ENCODE peak calls at places on chromosomes 16 and 17, in ten cellular contexts. One of them, this sample, is unnamed.
A peak's percentile ranks its signal among the peaks of the same experiment; 100 is the strongest.

GRCh38 chr17:9668532-9668931 is 23.2 kb downstream of the USP43 start:
- DNase-seq in NCI-H1436: no peak
- DNase-seq in keratinocyte: no peak
- DNase-seq in HTR-8/SVneo: peak; percentile 33
- DNase-seq in NB4: peak; percentile 25
- DNase-seq in activated naive CD4-positive, alpha-beta T cell treated with Interleukin-2 at 50 U/mL for 16 hours: no peak
- DNase-seq in fibroblast of lung: no peak
- DNase-seq in NCI-H2081: no peak
- DNase-seq in stimulated activated CD8-positive, alpha-beta memory T cell treated with anti-CD3 and anti-CD28 coated beads, Interleukin-2, amount 100 ng/mL, for 48 hours: no peak
- DNase-seq in H54: peak; percentile 49
- DNase-seq in this sample: no peak

GRCh38 chr16:31135535-31136286 is at the start of gene PRSS8:
- DNase-seq in H54: no peak
- DNase-seq in HTR-8/SVneo: no peak
- DNase-seq in stimulated activated CD8-positive, alpha-beta memory T cell treated with anti-CD3 and anti-CD28 coated beads, Interleukin-2, amount 100 ng/mL, for 48 hours: no peak
- DNase-seq in NCI-H2081: no peak
- DNase-seq in NB4: no peak
- DNase-seq in keratinocyte: peak; percentile 78
- DNase-seq in fibroblast of lung: no peak
- DNase-seq in NCI-H1436: peak; percentile 29
- DNase-seq in activated naive CD4-positive, alpha-beta T cell treated with Interleukin-2 at 50 U/mL for 16 hours: no peak
- DNase-seq in this sample: no peak

GRCh38 chr17:51733166-51733565 is 425.3 kb downstream of the CA10 start:
- DNase-seq in fibroblast of lung: no peak
- DNase-seq in keratinocyte: no peak
- DNase-seq in stimulated activated CD8-positive, alpha-beta memory T cell treated with anti-CD3 and anti-CD28 coated beads, Interleukin-2, amount 100 ng/mL, for 48 hours: no peak
- DNase-seq in NCI-H2081: no peak
- DNase-seq in activated naive CD4-positive, alpha-beta T cell treated with Interleukin-2 at 50 U/mL for 16 hours: no peak
- DNase-seq in NB4: no peak
- DNase-seq in NCI-H1436: no peak
- DNase-seq in H54: no peak
- DNase-seq in HTR-8/SVneo: no peak
- DNase-seq in this sample: no peak

GRCh38 chr16:67283039-67283825 is 3.9 kb downstream of the PLEKHG4 start:
- DNase-seq in stimulated activated CD8-positive, alpha-beta memory T cell treated with anti-CD3 and anti-CD28 coated beads, Interleukin-2, amount 100 ng/mL, for 48 hours: no peak
- DNase-seq in H54: peak; percentile 76
- DNase-seq in NCI-H1436: no peak
- DNase-seq in activated naive CD4-positive, alpha-beta T cell treated with Interleukin-2 at 50 U/mL for 16 hours: no peak
- DNase-seq in NB4: peak; percentile 41
- DNase-seq in keratinocyte: no peak
- DNase-seq in NCI-H2081: no peak
- DNase-seq in fibroblast of lung: no peak
- DNase-seq in HTR-8/SVneo: no peak
- DNase-seq in this sample: no peak

GRCh38 chr17:4607261-4607731 is 23.0 kb downstream of the SMTNL2 start:
- DNase-seq in NCI-H2081: no peak
- DNase-seq in NCI-H1436: no peak
- DNase-seq in fibroblast of lung: no peak
- DNase-seq in H54: no peak
- DNase-seq in stimulated activated CD8-positive, alpha-beta memory T cell treated with anti-CD3 and anti-CD28 coated beads, Interleukin-2, amount 100 ng/mL, for 48 hours: no peak
- DNase-seq in keratinocyte: no peak
- DNase-seq in activated naive CD4-positive, alpha-beta T cell treated with Interleukin-2 at 50 U/mL for 16 hours: no peak
- DNase-seq in HTR-8/SVneo: no peak
- DNase-seq in NB4: no peak
- DNase-seq in this sample: no peak

GRCh38 chr17:34499576-34499975 is 79.8 kb upstream of the TMEM132E start:
- DNase-seq in NB4: peak; percentile 66
- DNase-seq in H54: peak; percentile 6
- DNase-seq in activated naive CD4-positive, alpha-beta T cell treated with Interleukin-2 at 50 U/mL for 16 hours: no peak
- DNase-seq in keratinocyte: peak; percentile 5
- DNase-seq in fibroblast of lung: peak; percentile 9
- DNase-seq in NCI-H1436: no peak
- DNase-seq in HTR-8/SVneo: peak; percentile 13
- DNase-seq in NCI-H2081: no peak
- DNase-seq in stimulated activated CD8-positive, alpha-beta memory T cell treated with anti-CD3 and anti-CD28 coated beads, Interleukin-2, amount 100 ng/mL, for 48 hours: no peak
- DNase-seq in this sample: no peak

GRCh38 chr16:48124266-48124665 is 31.5 kb downstream of the ABCC12 start:
- DNase-seq in NB4: no peak
- DNase-seq in fibroblast of lung: no peak
- DNase-seq in H54: no peak
- DNase-seq in HTR-8/SVneo: no peak
- DNase-seq in NCI-H2081: no peak
- DNase-seq in activated naive CD4-positive, alpha-beta T cell treated with Interleukin-2 at 50 U/mL for 16 hours: no peak
- DNase-seq in stimulated activated CD8-positive, alpha-beta memory T cell treated with anti-CD3 and anti-CD28 coated beads, Interleukin-2, amount 100 ng/mL, for 48 hours: no peak
- DNase-seq in NCI-H1436: no peak
- DNase-seq in keratinocyte: no peak
- DNase-seq in this sample: no peak

GRCh38 chr17:50365649-50366393 is 7.2 kb downstream of the MRPL27 start:
- DNase-seq in HTR-8/SVneo: no peak
- DNase-seq in NCI-H2081: no peak
- DNase-seq in activated naive CD4-positive, alpha-beta T cell treated with Interleukin-2 at 50 U/mL for 16 hours: no peak
- DNase-seq in NCI-H1436: no peak
- DNase-seq in keratinocyte: no peak
- DNase-seq in stimulated activated CD8-positive, alpha-beta memory T cell treated with anti-CD3 and anti-CD28 coated beads, Interleukin-2, amount 100 ng/mL, for 48 hours: no peak
- DNase-seq in H54: no peak
- DNase-seq in fibroblast of lung: no peak
- DNase-seq in NB4: no peak
- DNase-seq in this sample: no peak

GRCh38 chr16:58455750-58456149 is 44.2 kb upstream of the NDRG4 start:
- DNase-seq in NCI-H1436: no peak
- DNase-seq in keratinocyte: no peak
- DNase-seq in fibroblast of lung: no peak
- DNase-seq in activated naive CD4-positive, alpha-beta T cell treated with Interleukin-2 at 50 U/mL for 16 hours: no peak
- DNase-seq in NCI-H2081: no peak
- DNase-seq in NB4: no peak
- DNase-seq in H54: no peak
- DNase-seq in HTR-8/SVneo: no peak
- DNase-seq in stimulated activated CD8-positive, alpha-beta memory T cell treated with anti-CD3 and anti-CD28 coated beads, Interleukin-2, amount 100 ng/mL, for 48 hours: no peak
- DNase-seq in this sample: no peak

GRCh38 chr16:59601452-59601851 is 867.3 kb upstream of the GOT2 start:
- DNase-seq in activated naive CD4-positive, alpha-beta T cell treated with Interleukin-2 at 50 U/mL for 16 hours: no peak
- DNase-seq in stimulated activated CD8-positive, alpha-beta memory T cell treated with anti-CD3 and anti-CD28 coated beads, Interleukin-2, amount 100 ng/mL, for 48 hours: no peak
- DNase-seq in NCI-H1436: no peak
- DNase-seq in HTR-8/SVneo: no peak
- DNase-seq in keratinocyte: no peak
- DNase-seq in H54: no peak
- DNase-seq in NCI-H2081: no peak
- DNase-seq in NB4: no peak
- DNase-seq in fibroblast of lung: no peak
- DNase-seq in this sample: no peak

GRCh38 chr17:13943859-13944258 is 125.4 kb upstream of the COX10 start:
- DNase-seq in NCI-H1436: no peak
- DNase-seq in H54: no peak
- DNase-seq in keratinocyte: no peak
- DNase-seq in fibroblast of lung: no peak
- DNase-seq in activated naive CD4-positive, alpha-beta T cell treated with Interleukin-2 at 50 U/mL for 16 hours: no peak
- DNase-seq in NCI-H2081: no peak
- DNase-seq in NB4: no peak
- DNase-seq in HTR-8/SVneo: no peak
- DNase-seq in stimulated activated CD8-positive, alpha-beta memory T cell treated with anti-CD3 and anti-CD28 coated beads, Interleukin-2, amount 100 ng/mL, for 48 hours: no peak
- DNase-seq in this sample: no peak

GRCh38 chr16:23807028-23807427 is 28.8 kb upstream of the PRKCB start:
- DNase-seq in stimulated activated CD8-positive, alpha-beta memory T cell treated with anti-CD3 and anti-CD28 coated beads, Interleukin-2, amount 100 ng/mL, for 48 hours: no peak
- DNase-seq in NCI-H2081: no peak
- DNase-seq in activated naive CD4-positive, alpha-beta T cell treated with Interleukin-2 at 50 U/mL for 16 hours: no peak
- DNase-seq in H54: no peak
- DNase-seq in HTR-8/SVneo: no peak
- DNase-seq in NB4: peak; percentile 56
- DNase-seq in keratinocyte: no peak
- DNase-seq in fibroblast of lung: no peak
- DNase-seq in NCI-H1436: no peak
- DNase-seq in this sample: peak; percentile 49

GRCh38 chr16:12629271-12629670 is 174.4 kb downstream of the CPPED1 start:
- DNase-seq in NCI-H1436: no peak
- DNase-seq in HTR-8/SVneo: no peak
- DNase-seq in fibroblast of lung: no peak
- DNase-seq in NB4: no peak
- DNase-seq in activated naive CD4-positive, alpha-beta T cell treated with Interleukin-2 at 50 U/mL for 16 hours: no peak
- DNase-seq in keratinocyte: no peak
- DNase-seq in stimulated activated CD8-positive, alpha-beta memory T cell treated with anti-CD3 and anti-CD28 coated beads, Interleukin-2, amount 100 ng/mL, for 48 hours: no peak
- DNase-seq in NCI-H2081: no peak
- DNase-seq in H54: no peak
- DNase-seq in this sample: no peak

GRCh38 chr17:41624208-41625101 is at the start of gene KRT17:
- DNase-seq in fibroblast of lung: no peak
- DNase-seq in keratinocyte: peak; percentile 94
- DNase-seq in activated naive CD4-positive, alpha-beta T cell treated with Interleukin-2 at 50 U/mL for 16 hours: no peak
- DNase-seq in H54: no peak
- DNase-seq in stimulated activated CD8-positive, alpha-beta memory T cell treated with anti-CD3 and anti-CD28 coated beads, Interleukin-2, amount 100 ng/mL, for 48 hours: no peak
- DNase-seq in NB4: peak; percentile 46
- DNase-seq in NCI-H1436: peak; percentile 10
- DNase-seq in NCI-H2081: no peak
- DNase-seq in HTR-8/SVneo: no peak
- DNase-seq in this sample: no peak

GRCh38 chr16:11283820-11284248 is 2.7 kb upstream of the PRM1 start:
- DNase-seq in keratinocyte: no peak
- DNase-seq in H54: no peak
- DNase-seq in NCI-H1436: no peak
- DNase-seq in NB4: peak; percentile 55
- DNase-seq in fibroblast of lung: no peak
- DNase-seq in HTR-8/SVneo: no peak
- DNase-seq in stimulated activated CD8-positive, alpha-beta memory T cell treated with anti-CD3 and anti-CD28 coated beads, Interleukin-2, amount 100 ng/mL, for 48 hours: no peak
- DNase-seq in activated naive CD4-positive, alpha-beta T cell treated with Interleukin-2 at 50 U/mL for 16 hours: no peak
- DNase-seq in NCI-H2081: no peak
- DNase-seq in this sample: no peak

GRCh38 chr17:48952904-48953303 is 8.3 kb upstream of the SNF8 start:
- DNase-seq in keratinocyte: no peak
- DNase-seq in NB4: no peak
- DNase-seq in HTR-8/SVneo: no peak
- DNase-seq in fibroblast of lung: no peak
- DNase-seq in H54: no peak
- DNase-seq in NCI-H2081: no peak
- DNase-seq in NCI-H1436: no peak
- DNase-seq in activated naive CD4-positive, alpha-beta T cell treated with Interleukin-2 at 50 U/mL for 16 hours: no peak
- DNase-seq in stimulated activated CD8-positive, alpha-beta memory T cell treated with anti-CD3 and anti-CD28 coated beads, Interleukin-2, amount 100 ng/mL, for 48 hours: no peak
- DNase-seq in this sample: no peak

GRCh38 chr17:50412188-50412732 is 13.8 kb upstream of the ACSF2 start:
- DNase-seq in activated naive CD4-positive, alpha-beta T cell treated with Interleukin-2 at 50 U/mL for 16 hours: no peak
- DNase-seq in stimulated activated CD8-positive, alpha-beta memory T cell treated with anti-CD3 and anti-CD28 coated beads, Interleukin-2, amount 100 ng/mL, for 48 hours: no peak
- DNase-seq in NCI-H1436: no peak
- DNase-seq in NB4: no peak
- DNase-seq in HTR-8/SVneo: no peak
- DNase-seq in fibroblast of lung: no peak
- DNase-seq in H54: no peak
- DNase-seq in NCI-H2081: no peak
- DNase-seq in keratinocyte: no peak
- DNase-seq in this sample: no peak

GRCh38 chr17:57484081-57484666 is 227.9 kb downstream of the MSI2 start:
- DNase-seq in HTR-8/SVneo: no peak
- DNase-seq in NB4: no peak
- DNase-seq in fibroblast of lung: no peak
- DNase-seq in NCI-H1436: no peak
- DNase-seq in keratinocyte: no peak
- DNase-seq in H54: no peak
- DNase-seq in NCI-H2081: no peak
- DNase-seq in stimulated activated CD8-positive, alpha-beta memory T cell treated with anti-CD3 and anti-CD28 coated beads, Interleukin-2, amount 100 ng/mL, for 48 hours: no peak
- DNase-seq in activated naive CD4-positive, alpha-beta T cell treated with Interleukin-2 at 50 U/mL for 16 hours: no peak
- DNase-seq in this sample: no peak

GRCh38 chr17:29112780-29113295 is 67.4 kb downstream of the MYO18A start:
- DNase-seq in NCI-H2081: peak; percentile 33
- DNase-seq in H54: no peak
- DNase-seq in activated naive CD4-positive, alpha-beta T cell treated with Interleukin-2 at 50 U/mL for 16 hours: no peak
- DNase-seq in HTR-8/SVneo: no peak
- DNase-seq in stimulated activated CD8-positive, alpha-beta memory T cell treated with anti-CD3 and anti-CD28 coated beads, Interleukin-2, amount 100 ng/mL, for 48 hours: no peak
- DNase-seq in NCI-H1436: peak; percentile 39
- DNase-seq in NB4: peak; percentile 82
- DNase-seq in fibroblast of lung: no peak
- DNase-seq in keratinocyte: no peak
- DNase-seq in this sample: no peak

GRCh38 chr16:46573008-46573833 is 48.0 kb downstream of the SHCBP1 start:
- DNase-seq in fibroblast of lung: peak; percentile 55
- DNase-seq in activated naive CD4-positive, alpha-beta T cell treated with Interleukin-2 at 50 U/mL for 16 hours: no peak
- DNase-seq in HTR-8/SVneo: peak; percentile 77
- DNase-seq in NCI-H2081: no peak
- DNase-seq in H54: peak; percentile 76
- DNase-seq in NB4: peak; percentile 44
- DNase-seq in keratinocyte: no peak
- DNase-seq in NCI-H1436: no peak
- DNase-seq in stimulated activated CD8-positive, alpha-beta memory T cell treated with anti-CD3 and anti-CD28 coated beads, Interleukin-2, amount 100 ng/mL, for 48 hours: no peak
- DNase-seq in this sample: no peak

GRCh38 chr16:9665851-9666271 is 516.4 kb downstream of the GRIN2A start:
- DNase-seq in NB4: no peak
- DNase-seq in fibroblast of lung: no peak
- DNase-seq in keratinocyte: no peak
- DNase-seq in HTR-8/SVneo: no peak
- DNase-seq in stimulated activated CD8-positive, alpha-beta memory T cell treated with anti-CD3 and anti-CD28 coated beads, Interleukin-2, amount 100 ng/mL, for 48 hours: no peak
- DNase-seq in activated naive CD4-positive, alpha-beta T cell treated with Interleukin-2 at 50 U/mL for 16 hours: no peak
- DNase-seq in H54: no peak
- DNase-seq in NCI-H1436: no peak
- DNase-seq in NCI-H2081: no peak
- DNase-seq in this sample: no peak

GRCh38 chr17:58913971-58914769 is 158.5 kb downstream of the PPM1E start:
- DNase-seq in fibroblast of lung: peak; percentile 92
- DNase-seq in NCI-H2081: no peak
- DNase-seq in stimulated activated CD8-positive, alpha-beta memory T cell treated with anti-CD3 and anti-CD28 coated beads, Interleukin-2, amount 100 ng/mL, for 48 hours: no peak
- DNase-seq in H54: no peak
- DNase-seq in NCI-H1436: no peak
- DNase-seq in HTR-8/SVneo: no peak
- DNase-seq in activated naive CD4-positive, alpha-beta T cell treated with Interleukin-2 at 50 U/mL for 16 hours: no peak
- DNase-seq in NB4: no peak
- DNase-seq in keratinocyte: no peak
- DNase-seq in this sample: no peak

GRCh38 chr17:38702900-38703741 is 2.0 kb upstream of the MLLT6 start:
- DNase-seq in stimulated activated CD8-positive, alpha-beta memory T cell treated with anti-CD3 and anti-CD28 coated beads, Interleukin-2, amount 100 ng/mL, for 48 hours: no peak
- DNase-seq in H54: no peak
- DNase-seq in NCI-H1436: no peak
- DNase-seq in HTR-8/SVneo: no peak
- DNase-seq in activated naive CD4-positive, alpha-beta T cell treated with Interleukin-2 at 50 U/mL for 16 hours: peak; percentile 45
- DNase-seq in keratinocyte: no peak
- DNase-seq in fibroblast of lung: no peak
- DNase-seq in NCI-H2081: peak; percentile 45
- DNase-seq in NB4: peak; percentile 62
- DNase-seq in this sample: peak; percentile 26

GRCh38 chr16:6112700-6113099 is 1015.1 kb upstream of the EEF2KMT start:
- DNase-seq in keratinocyte: no peak
- DNase-seq in activated naive CD4-positive, alpha-beta T cell treated with Interleukin-2 at 50 U/mL for 16 hours: no peak
- DNase-seq in stimulated activated CD8-positive, alpha-beta memory T cell treated with anti-CD3 and anti-CD28 coated beads, Interleukin-2, amount 100 ng/mL, for 48 hours: no peak
- DNase-seq in NCI-H1436: no peak
- DNase-seq in H54: no peak
- DNase-seq in NB4: no peak
- DNase-seq in NCI-H2081: no peak
- DNase-seq in fibroblast of lung: no peak
- DNase-seq in HTR-8/SVneo: no peak
- DNase-seq in this sample: no peak

GRCh38 chr17:47265983-47266541 is 12.4 kb downstream of the ITGB3 start:
- DNase-seq in activated naive CD4-positive, alpha-beta T cell treated with Interleukin-2 at 50 U/mL for 16 hours: no peak
- DNase-seq in fibroblast of lung: peak; percentile 34
- DNase-seq in NB4: peak; percentile 42
- DNase-seq in stimulated activated CD8-positive, alpha-beta memory T cell treated with anti-CD3 and anti-CD28 coated beads, Interleukin-2, amount 100 ng/mL, for 48 hours: no peak
- DNase-seq in keratinocyte: no peak
- DNase-seq in H54: no peak
- DNase-seq in NCI-H2081: no peak
- DNase-seq in HTR-8/SVneo: no peak
- DNase-seq in NCI-H1436: no peak
- DNase-seq in this sample: no peak

GRCh38 chr17:78873519-78874340 is 29.3 kb downstream of the CEP295NL start:
- DNase-seq in activated naive CD4-positive, alpha-beta T cell treated with Interleukin-2 at 50 U/mL for 16 hours: no peak
- DNase-seq in NCI-H1436: no peak
- DNase-seq in stimulated activated CD8-positive, alpha-beta memory T cell treated with anti-CD3 and anti-CD28 coated beads, Interleukin-2, amount 100 ng/mL, for 48 hours: no peak
- DNase-seq in fibroblast of lung: peak; percentile 62
- DNase-seq in H54: peak; percentile 42
- DNase-seq in keratinocyte: no peak
- DNase-seq in NB4: no peak
- DNase-seq in NCI-H2081: peak; percentile 94
- DNase-seq in HTR-8/SVneo: peak; percentile 54
- DNase-seq in this sample: no peak

GRCh38 chr16:8517280-8517679 is 73.0 kb downstream of the TMEM114 start:
- DNase-seq in NCI-H2081: no peak
- DNase-seq in activated naive CD4-positive, alpha-beta T cell treated with Interleukin-2 at 50 U/mL for 16 hours: no peak
- DNase-seq in NB4: no peak
- DNase-seq in stimulated activated CD8-positive, alpha-beta memory T cell treated with anti-CD3 and anti-CD28 coated beads, Interleukin-2, amount 100 ng/mL, for 48 hours: no peak
- DNase-seq in NCI-H1436: no peak
- DNase-seq in fibroblast of lung: no peak
- DNase-seq in HTR-8/SVneo: no peak
- DNase-seq in keratinocyte: no peak
- DNase-seq in H54: no peak
- DNase-seq in this sample: no peak

GRCh38 chr16:8571061-8571596 is 19.2 kb downstream of the TMEM114 start:
- DNase-seq in keratinocyte: no peak
- DNase-seq in activated naive CD4-positive, alpha-beta T cell treated with Interleukin-2 at 50 U/mL for 16 hours: no peak
- DNase-seq in HTR-8/SVneo: no peak
- DNase-seq in fibroblast of lung: peak; percentile 25
- DNase-seq in stimulated activated CD8-positive, alpha-beta memory T cell treated with anti-CD3 and anti-CD28 coated beads, Interleukin-2, amount 100 ng/mL, for 48 hours: no peak
- DNase-seq in NCI-H2081: no peak
- DNase-seq in NB4: peak; percentile 44
- DNase-seq in NCI-H1436: no peak
- DNase-seq in H54: no peak
- DNase-seq in this sample: no peak